ENCODE peak calls at places on chromosomes 2 and 18, in ten cellular contexts. One of them, this sample, is unnamed.

GRCh38 chr2:1855150-1855549 is 110.8 kb upstream of the PXDN start:
- DNase-seq in B cell: no peak
- DNase-seq in A549: no peak
- DNase-seq in type B pancreatic cell: no peak
- DNase-seq in neural progenitor cell: peak; percentile 94
- DNase-seq in RWPE1: no peak
- DNase-seq in AG04450: no peak
- DNase-seq in tibial nerve: no peak
- DNase-seq in body of pancreas: no peak
- DNase-seq in sigmoid colon: no peak
- DNase-seq in this sample: no peak

GRCh38 chr2:11411768-11412448 is 54.1 kb downstream of the E2F6 start:
- DNase-seq in B cell: peak; percentile 28
- DNase-seq in A549: no peak
- DNase-seq in type B pancreatic cell: no peak
- DNase-seq in neural progenitor cell: peak; percentile 75
- DNase-seq in RWPE1: peak; percentile 43
- DNase-seq in AG04450: no peak
- DNase-seq in tibial nerve: peak; percentile 62
- DNase-seq in body of pancreas: peak; percentile 59
- DNase-seq in sigmoid colon: peak; percentile 72
- DNase-seq in this sample: peak; percentile 54

GRCh38 chr2:116319001-116319400 is 1495.5 kb upstream of the DDX18 start:
- DNase-seq in B cell: no peak
- DNase-seq in A549: no peak
- DNase-seq in type B pancreatic cell: no peak
- DNase-seq in neural progenitor cell: no peak
- DNase-seq in RWPE1: no peak
- DNase-seq in AG04450: no peak
- DNase-seq in tibial nerve: no peak
- DNase-seq in body of pancreas: no peak
- DNase-seq in sigmoid colon: no peak
- DNase-seq in this sample: no peak

GRCh38 chr2:29420999-29421856 is 306.0 kb downstream of the CLIP4 start:
- DNase-seq in B cell: no peak
- DNase-seq in A549: no peak
- DNase-seq in type B pancreatic cell: no peak
- DNase-seq in neural progenitor cell: no peak
- DNase-seq in RWPE1: no peak
- DNase-seq in AG04450: no peak
- DNase-seq in tibial nerve: peak; percentile 11
- DNase-seq in body of pancreas: no peak
- DNase-seq in sigmoid colon: no peak
- DNase-seq in this sample: peak; percentile 36

GRCh38 chr2:23789012-23789411 is 137.9 kb downstream of the ATAD2B start:
- DNase-seq in B cell: no peak
- DNase-seq in A549: no peak
- DNase-seq in type B pancreatic cell: no peak
- DNase-seq in neural progenitor cell: no peak
- DNase-seq in RWPE1: peak; percentile 48
- DNase-seq in AG04450: no peak
- DNase-seq in tibial nerve: no peak
- DNase-seq in body of pancreas: no peak
- DNase-seq in sigmoid colon: no peak
- DNase-seq in this sample: no peak

GRCh38 chr2:242052421-242052820 is 182.9 kb downstream of the RTP5 start:
- DNase-seq in B cell: no peak
- DNase-seq in A549: no peak
- DNase-seq in type B pancreatic cell: no peak
- DNase-seq in neural progenitor cell: no peak
- DNase-seq in RWPE1: no peak
- DNase-seq in AG04450: no peak
- DNase-seq in tibial nerve: no peak
- DNase-seq in body of pancreas: no peak
- DNase-seq in sigmoid colon: no peak
- DNase-seq in this sample: no peak

GRCh38 chr2:149087751-149088150 is 49.3 kb downstream of the LYPD6B start:
- DNase-seq in B cell: no peak
- DNase-seq in A549: no peak
- DNase-seq in type B pancreatic cell: no peak
- DNase-seq in neural progenitor cell: no peak
- DNase-seq in RWPE1: peak; percentile 15
- DNase-seq in AG04450: no peak
- DNase-seq in tibial nerve: no peak
- DNase-seq in body of pancreas: no peak
- DNase-seq in sigmoid colon: no peak
- DNase-seq in this sample: no peak

GRCh38 chr18:3044931-3045698 is 32.2 kb upstream of the LPIN2 start:
- DNase-seq in B cell: no peak
- DNase-seq in A549: no peak
- DNase-seq in type B pancreatic cell: no peak
- DNase-seq in neural progenitor cell: no peak
- DNase-seq in RWPE1: peak; percentile 14
- DNase-seq in AG04450: no peak
- DNase-seq in tibial nerve: peak; percentile 30
- DNase-seq in body of pancreas: peak; percentile 78
- DNase-seq in sigmoid colon: no peak
- DNase-seq in this sample: no peak

GRCh38 chr2:114122861-114123391 is 233.0 kb downstream of the ACTR3 start:
- DNase-seq in B cell: no peak
- DNase-seq in A549: no peak
- DNase-seq in type B pancreatic cell: no peak
- DNase-seq in neural progenitor cell: no peak
- DNase-seq in RWPE1: no peak
- DNase-seq in AG04450: no peak
- DNase-seq in tibial nerve: no peak
- DNase-seq in body of pancreas: no peak
- DNase-seq in sigmoid colon: no peak
- DNase-seq in this sample: no peak

GRCh38 chr2:219726916-219727315 is 99.5 kb downstream of the SLC4A3 start:
- DNase-seq in B cell: no peak
- DNase-seq in A549: no peak
- DNase-seq in type B pancreatic cell: no peak
- DNase-seq in neural progenitor cell: peak; percentile 42
- DNase-seq in RWPE1: no peak
- DNase-seq in AG04450: no peak
- DNase-seq in tibial nerve: no peak
- DNase-seq in body of pancreas: no peak
- DNase-seq in sigmoid colon: no peak
- DNase-seq in this sample: no peak

GRCh38 chr2:121182520-121182919 is 102.5 kb downstream of the TFCP2L1 start:
- DNase-seq in B cell: no peak
- DNase-seq in A549: no peak
- DNase-seq in type B pancreatic cell: no peak
- DNase-seq in neural progenitor cell: no peak
- DNase-seq in RWPE1: no peak
- DNase-seq in AG04450: no peak
- DNase-seq in tibial nerve: no peak
- DNase-seq in body of pancreas: no peak
- DNase-seq in sigmoid colon: no peak
- DNase-seq in this sample: no peak

GRCh38 chr18:12409466-12409865 is 1.7 kb downstream of the PRELID3A start:
- DNase-seq in B cell: no peak
- DNase-seq in A549: no peak
- DNase-seq in type B pancreatic cell: no peak
- DNase-seq in neural progenitor cell: no peak
- DNase-seq in RWPE1: no peak
- DNase-seq in AG04450: no peak
- DNase-seq in tibial nerve: no peak
- DNase-seq in body of pancreas: no peak
- DNase-seq in sigmoid colon: no peak
- DNase-seq in this sample: no peak

GRCh38 chr18:31998880-31999279 is 19.7 kb upstream of the RNF125 start:
- DNase-seq in B cell: no peak
- DNase-seq in A549: no peak
- DNase-seq in type B pancreatic cell: no peak
- DNase-seq in neural progenitor cell: no peak
- DNase-seq in RWPE1: no peak
- DNase-seq in AG04450: no peak
- DNase-seq in tibial nerve: no peak
- DNase-seq in body of pancreas: no peak
- DNase-seq in sigmoid colon: no peak
- DNase-seq in this sample: no peak
- TF ChIP-seq CTCF in B cell: no peak
- TF ChIP-seq CTCF in A549: no peak
- TF ChIP-seq CTCF in type B pancreatic cell: no peak
- TF ChIP-seq CTCF in neural progenitor cell: no peak
- TF ChIP-seq CTCF in RWPE1: no peak
- TF ChIP-seq CTCF in AG04450: no peak
- TF ChIP-seq CTCF in tibial nerve: no peak
- TF ChIP-seq CTCF in body of pancreas: no peak
- TF ChIP-seq CTCF in sigmoid colon: no peak
- TF ChIP-seq CTCF in this sample: no peak

GRCh38 chr2:6893876-6894482 is 16.4 kb downstream of the RSAD2 start:
- DNase-seq in B cell: no peak
- DNase-seq in A549: no peak
- DNase-seq in type B pancreatic cell: no peak
- DNase-seq in neural progenitor cell: no peak
- DNase-seq in RWPE1: no peak
- DNase-seq in AG04450: no peak
- DNase-seq in tibial nerve: no peak
- DNase-seq in body of pancreas: no peak
- DNase-seq in sigmoid colon: no peak
- DNase-seq in this sample: no peak

GRCh38 chr2:6896930-6897759 is 19.6 kb downstream of the RSAD2 start:
- DNase-seq in B cell: peak; percentile 29
- DNase-seq in A549: no peak
- DNase-seq in type B pancreatic cell: no peak
- DNase-seq in neural progenitor cell: no peak
- DNase-seq in RWPE1: no peak
- DNase-seq in AG04450: no peak
- DNase-seq in tibial nerve: no peak
- DNase-seq in body of pancreas: no peak
- DNase-seq in sigmoid colon: no peak
- DNase-seq in this sample: peak; percentile 62
- TF ChIP-seq CTCF in B cell: peak; percentile 82
- TF ChIP-seq CTCF in A549: peak; percentile 73
- TF ChIP-seq CTCF in type B pancreatic cell: peak; percentile 84
- TF ChIP-seq CTCF in neural progenitor cell: peak; percentile 66
- TF ChIP-seq CTCF in RWPE1: peak; percentile 64
- TF ChIP-seq CTCF in AG04450: peak; percentile 33
- TF ChIP-seq CTCF in tibial nerve: peak; percentile 78
- TF ChIP-seq CTCF in body of pancreas: peak; percentile 42
- TF ChIP-seq CTCF in sigmoid colon: peak; percentile 36
- TF ChIP-seq CTCF in this sample: peak; percentile 59

DNA sequence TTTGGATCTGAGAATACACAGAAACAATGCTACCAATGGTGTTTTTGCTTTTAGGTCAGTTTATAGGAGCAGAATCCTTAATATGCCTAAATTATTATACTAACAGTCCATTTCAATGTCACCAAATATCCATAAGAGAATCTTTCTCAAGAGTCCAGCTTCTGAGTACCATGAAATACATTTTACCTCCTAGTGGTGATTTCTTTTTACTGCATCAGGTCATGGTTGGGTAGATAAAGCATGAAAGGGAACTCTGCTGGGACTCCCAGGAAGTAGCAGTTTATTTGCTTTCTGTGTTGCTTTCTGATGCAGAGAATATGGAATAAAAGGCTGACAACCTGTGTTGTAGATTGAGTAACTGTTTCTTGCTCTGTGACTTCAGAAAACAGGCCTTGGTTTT is 115.6 kb downstream of the PPP1R1C start:
- DNase-seq in B cell: no peak
- DNase-seq in A549: no peak
- DNase-seq in type B pancreatic cell: no peak
- DNase-seq in neural progenitor cell: no peak
- DNase-seq in RWPE1: peak; percentile 4
- DNase-seq in AG04450: no peak
- DNase-seq in tibial nerve: no peak
- DNase-seq in body of pancreas: no peak
- DNase-seq in sigmoid colon: no peak
- DNase-seq in this sample: no peak
- TF ChIP-seq CTCF in B cell: peak; percentile 15
- TF ChIP-seq CTCF in A549: no peak
- TF ChIP-seq CTCF in type B pancreatic cell: peak; percentile 66
- TF ChIP-seq CTCF in neural progenitor cell: peak; percentile 43
- TF ChIP-seq CTCF in RWPE1: no peak
- TF ChIP-seq CTCF in AG04450: no peak
- TF ChIP-seq CTCF in tibial nerve: no peak
- TF ChIP-seq CTCF in body of pancreas: no peak
- TF ChIP-seq CTCF in sigmoid colon: no peak
- TF ChIP-seq CTCF in this sample: peak; percentile 25

DNA sequence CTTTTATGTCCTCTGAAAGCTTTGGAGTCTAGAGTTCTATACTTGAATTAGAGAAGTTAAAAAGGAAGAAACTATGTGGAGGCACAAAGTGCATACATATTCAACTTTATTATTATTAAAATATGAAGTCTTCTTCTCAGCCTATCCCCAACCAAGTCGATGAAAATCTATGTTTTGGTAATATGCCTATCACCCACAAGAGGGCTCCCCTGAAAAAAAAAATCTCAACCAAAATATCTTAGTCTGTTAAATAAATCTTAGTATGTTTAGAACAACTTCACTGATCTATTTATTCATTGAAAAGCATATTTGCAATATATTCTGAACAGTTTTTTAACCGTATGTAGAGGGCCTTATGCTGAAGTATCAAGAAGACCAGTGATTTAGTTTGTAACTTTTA is 804.5 kb downstream of the TDRD15 start:
- DNase-seq in B cell: no peak
- DNase-seq in A549: no peak
- DNase-seq in type B pancreatic cell: no peak
- DNase-seq in neural progenitor cell: no peak
- DNase-seq in RWPE1: no peak
- DNase-seq in AG04450: no peak
- DNase-seq in tibial nerve: no peak
- DNase-seq in body of pancreas: no peak
- DNase-seq in sigmoid colon: no peak
- DNase-seq in this sample: no peak
- TF ChIP-seq CTCF in B cell: no peak
- TF ChIP-seq CTCF in A549: no peak
- TF ChIP-seq CTCF in type B pancreatic cell: peak; percentile 56
- TF ChIP-seq CTCF in neural progenitor cell: peak; percentile 42
- TF ChIP-seq CTCF in RWPE1: no peak
- TF ChIP-seq CTCF in AG04450: peak; percentile 32
- TF ChIP-seq CTCF in tibial nerve: no peak
- TF ChIP-seq CTCF in body of pancreas: no peak
- TF ChIP-seq CTCF in sigmoid colon: no peak
- TF ChIP-seq CTCF in this sample: no peak

GRCh38 chr2:158172719-158173118 is 71.0 kb downstream of the UPP2 start:
- DNase-seq in B cell: no peak
- DNase-seq in A549: no peak
- DNase-seq in type B pancreatic cell: no peak
- DNase-seq in neural progenitor cell: no peak
- DNase-seq in RWPE1: no peak
- DNase-seq in AG04450: no peak
- DNase-seq in tibial nerve: no peak
- DNase-seq in body of pancreas: no peak
- DNase-seq in sigmoid colon: no peak
- DNase-seq in this sample: no peak
- TF ChIP-seq CTCF in B cell: no peak
- TF ChIP-seq CTCF in A549: no peak
- TF ChIP-seq CTCF in type B pancreatic cell: no peak
- TF ChIP-seq CTCF in neural progenitor cell: no peak
- TF ChIP-seq CTCF in RWPE1: no peak
- TF ChIP-seq CTCF in AG04450: no peak
- TF ChIP-seq CTCF in tibial nerve: no peak
- TF ChIP-seq CTCF in body of pancreas: no peak
- TF ChIP-seq CTCF in sigmoid colon: no peak
- TF ChIP-seq CTCF in this sample: no peak

This sample was measured in fibroblast of mammary gland.